ENCODE peak calls at places on chromosome 12, in six cellular contexts. R is heart right ventricle, X is adipocyte, Z is mesendoderm, S is LoVo, T is HTR-8/SVneo. U is an unnamed sample.

GRCh38 chr12:54159140-54159539 is 29.6 kb downstream of the SMUG1 start:
- DNase-seq in R (no peak), X (no peak), Z (peak), S (no peak), T (no peak), U (no peak)

GRCh38 chr12:92363295-92364146 is 217.9 kb upstream of the BTG1 start:
- DNase-seq in R (peak), X (peak), Z (peak), S (no peak), T (no peak), U (peak)

GRCh38 chr12:32332446-32332845 is 66.9 kb upstream of the FGD4 start:
- DNase-seq in R (no peak), X (no peak), Z (no peak), S (no peak), T (no peak), U (no peak)

GRCh38 chr12:70214972-70215617 is 28.1 kb upstream of the CNOT2 start:
- DNase-seq in R (no peak), X (no peak), Z (no peak), S (no peak), T (no peak), U (no peak)

GRCh38 chr12:43762596-43762995 is 3.8 kb downstream of the IRAK4 start:
- DNase-seq in R (no peak), X (no peak), Z (peak), S (no peak), T (no peak), U (no peak)

GRCh38 chr12:73352826-73353225 is 1080.7 kb downstream of the TRHDE start:
- DNase-seq in R (no peak), X (no peak), Z (no peak), S (no peak), T (no peak), U (no peak)

GRCh38 chr12:33628087-33628486 is 188.5 kb upstream of the SYT10 start:
- DNase-seq in R (no peak), X (no peak), Z (peak), S (no peak), T (no peak), U (no peak)

GRCh38 chr12:117749431-117749830 is 219.4 kb downstream of the KSR2 start:
- DNase-seq in R (no peak), X (no peak), Z (no peak), S (no peak), T (no peak), U (no peak)

GRCh38 chr12:70638639-70639349 is 1.6 kb upstream of the PTPRB start:
- DNase-seq in R (no peak), X (no peak), Z (no peak), S (no peak), T (peak), U (no peak)

GRCh38 chr12:20852649-20853048 is 42.1 kb downstream of the SLCO1B3 start:
- DNase-seq in R (no peak), X (no peak), Z (no peak), S (no peak), T (no peak), U (no peak)

GRCh38 chr12:131986847-131987398 is 37.2 kb downstream of the EP400 start:
- DNase-seq in R (no peak), X (no peak), Z (peak), S (no peak), T (no peak), U (no peak)

GRCh38 chr12:96354326-96354725 is 45.9 kb downstream of the CDK17 start:
- DNase-seq in R (no peak), X (no peak), Z (peak), S (no peak), T (no peak), U (no peak)

GRCh38 chr12:44696542-44696941 is 179.6 kb downstream of the NELL2 start:
- DNase-seq in R (no peak), X (no peak), Z (peak), S (no peak), T (no peak), U (peak)

GRCh38 chr12:58298793-58299192 is 357.4 kb downstream of the ATP23 start:
- DNase-seq in R (no peak), X (no peak), Z (no peak), S (no peak), T (no peak), U (no peak)

GRCh38 chr12:106774808-106775524 is 484 bp downstream of the RIC8B start:
- DNase-seq in R (no peak), X (no peak), Z (no peak), S (no peak), T (no peak), U (peak)

GRCh38 chr12:5073838-5074237 is 30.2 kb downstream of the KCNA5 start:
- DNase-seq in R (no peak), X (peak), Z (peak), S (no peak), T (no peak), U (no peak)

GRCh38 chr12:22635812-22636211 is 10.8 kb downstream of the ETNK1 start:
- DNase-seq in R (no peak), X (peak), Z (peak), S (no peak), T (no peak), U (no peak)

GRCh38 chr12:118330421-118331018 is 42.2 kb downstream of the TAOK3 start:
- DNase-seq in R (no peak), X (peak), Z (no peak), S (peak), T (peak), U (peak)

GRCh38 chr12:69095765-69096477 is 143.4 kb upstream of the CPSF6 start:
- DNase-seq in R (no peak), X (no peak), Z (no peak), S (no peak), T (no peak), U (no peak)

GRCh38 chr12:65829716-65830115 is 5.4 kb downstream of the HMGA2 start:
- DNase-seq in R (no peak), X (no peak), Z (no peak), S (no peak), T (no peak), U (no peak)

GRCh38 chr12:96416033-96416790 is 16.0 kb upstream of the CDK17 start:
- DNase-seq in R (no peak), X (peak), Z (no peak), S (peak), T (no peak), U (no peak)

GRCh38 chr12:50401383-50402155 is 884 bp downstream of the LARP4 start:
- DNase-seq in R (no peak), X (peak), Z (peak), S (peak), T (no peak), U (no peak)

U was measured in COLO829.